ENCODE peak calls at places on chromosomes 1 and 21, in seven cellular contexts. One of them, this sample, is unnamed.

GRCh38 chr1:14390816-14391215 is 207.7 kb upstream of the KAZN start:
- DNase-seq in H1: no peak
- DNase-seq in SK-N-SH: no peak
- DNase-seq in tibial nerve: no peak
- DNase-seq in A549: no peak
- DNase-seq in fibroblast of mammary gland: no peak
- DNase-seq in choroid plexus epithelial cell: no peak
- DNase-seq in this sample: no peak

GRCh38 chr1:219626865-219627264 is 14.0 kb upstream of the ZC3H11B start:
- DNase-seq in choroid plexus epithelial cell: peak
- DNase-seq in H1: no peak
- DNase-seq in fibroblast of mammary gland: no peak
- DNase-seq in A549: no peak
- DNase-seq in SK-N-SH: no peak
- DNase-seq in tibial nerve: no peak
- DNase-seq in this sample: no peak

GRCh38 chr1:79497193-79497773 is 490.8 kb upstream of the ADGRL4 start:
- DNase-seq in fibroblast of mammary gland: peak
- DNase-seq in SK-N-SH: peak
- DNase-seq in H1: no peak
- DNase-seq in choroid plexus epithelial cell: peak
- DNase-seq in A549: peak
- DNase-seq in tibial nerve: no peak
- DNase-seq in this sample: peak

GRCh38 chr1:10471411-10472219 is 714 bp downstream of the DFFA start:
- DNase-seq in H1: peak
- DNase-seq in tibial nerve: no peak
- DNase-seq in fibroblast of mammary gland: peak
- DNase-seq in choroid plexus epithelial cell: peak
- DNase-seq in A549: peak
- DNase-seq in SK-N-SH: peak
- DNase-seq in this sample: peak

GRCh38 chr1:111247125-111247838 is 19.8 kb downstream of the CHI3L2 start:
- DNase-seq in H1: no peak
- DNase-seq in fibroblast of mammary gland: no peak
- DNase-seq in choroid plexus epithelial cell: no peak
- DNase-seq in A549: no peak
- DNase-seq in tibial nerve: no peak
- DNase-seq in SK-N-SH: no peak
- DNase-seq in this sample: no peak

GRCh38 chr1:19676438-19676922 is 11.8 kb downstream of the HTR6 start:
- DNase-seq in A549: no peak
- DNase-seq in fibroblast of mammary gland: peak
- DNase-seq in choroid plexus epithelial cell: peak
- DNase-seq in tibial nerve: peak
- DNase-seq in SK-N-SH: no peak
- DNase-seq in H1: peak
- DNase-seq in this sample: peak

GRCh38 chr1:56819393-56819899 is at the start of gene FYB2:
- DNase-seq in SK-N-SH: no peak
- DNase-seq in choroid plexus epithelial cell: peak
- DNase-seq in fibroblast of mammary gland: no peak
- DNase-seq in A549: no peak
- DNase-seq in tibial nerve: no peak
- DNase-seq in H1: peak
- DNase-seq in this sample: no peak

GRCh38 chr1:210104103-210104502 is 128.5 kb upstream of the SERTAD4 start:
- DNase-seq in A549: no peak
- DNase-seq in choroid plexus epithelial cell: no peak
- DNase-seq in SK-N-SH: no peak
- DNase-seq in tibial nerve: no peak
- DNase-seq in H1: no peak
- DNase-seq in fibroblast of mammary gland: no peak
- DNase-seq in this sample: no peak

GRCh38 chr1:218778731-218779130 is 394.9 kb upstream of the LYPLAL1 start:
- DNase-seq in A549: no peak
- DNase-seq in SK-N-SH: peak
- DNase-seq in fibroblast of mammary gland: no peak
- DNase-seq in H1: no peak
- DNase-seq in tibial nerve: no peak
- DNase-seq in choroid plexus epithelial cell: no peak
- DNase-seq in this sample: no peak

GRCh38 chr1:206001476-206001888 is 1.7 kb downstream of the RAB7B start:
- DNase-seq in H1: no peak
- DNase-seq in choroid plexus epithelial cell: peak
- DNase-seq in tibial nerve: peak
- DNase-seq in fibroblast of mammary gland: peak
- DNase-seq in SK-N-SH: no peak
- DNase-seq in A549: peak
- DNase-seq in this sample: peak

DNA sequence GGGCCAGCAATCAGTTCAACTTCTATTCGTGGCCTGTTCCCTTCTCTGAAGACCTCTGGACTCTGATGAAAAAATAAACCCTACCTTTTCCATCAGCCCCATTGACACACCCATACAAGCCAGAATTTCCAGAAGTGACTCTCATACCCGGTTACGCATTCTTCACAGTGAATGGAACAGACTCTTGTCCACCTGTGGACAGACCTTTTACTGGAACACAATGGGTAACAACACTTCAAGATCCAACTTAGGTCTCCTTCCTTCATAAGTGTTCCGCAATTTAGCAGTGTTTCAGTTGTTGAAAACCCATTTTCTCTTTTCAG is 2.6 kb upstream of the NPL start:
- DNase-seq in SK-N-SH: no peak
- DNase-seq in fibroblast of mammary gland: no peak
- DNase-seq in tibial nerve: no peak
- DNase-seq in choroid plexus epithelial cell: no peak
- DNase-seq in H1: no peak
- DNase-seq in A549: no peak
- DNase-seq in this sample: no peak
- TF ChIP-seq CTCF in SK-N-SH: no peak
- TF ChIP-seq CTCF in fibroblast of mammary gland: no peak
- TF ChIP-seq CTCF in tibial nerve: no peak
- TF ChIP-seq CTCF in choroid plexus epithelial cell: no peak
- TF ChIP-seq CTCF in H1: no peak
- TF ChIP-seq CTCF in A549: peak
- TF ChIP-seq CTCF in this sample: no peak

GRCh38 chr1:27342391-27342777 is 562 bp downstream of the SYTL1 start:
- DNase-seq in SK-N-SH: no peak
- DNase-seq in fibroblast of mammary gland: no peak
- DNase-seq in A549: no peak
- DNase-seq in tibial nerve: no peak
- DNase-seq in H1: no peak
- DNase-seq in choroid plexus epithelial cell: no peak
- DNase-seq in this sample: no peak

GRCh38 chr1:27341525-27342252 is at the start of gene SYTL1:
- DNase-seq in fibroblast of mammary gland: peak
- DNase-seq in A549: peak
- DNase-seq in tibial nerve: no peak
- DNase-seq in SK-N-SH: peak
- DNase-seq in choroid plexus epithelial cell: peak
- DNase-seq in H1: peak
- DNase-seq in this sample: peak

GRCh38 chr1:27342778-27343638 is 1.2 kb downstream of the SYTL1 start:
- DNase-seq in A549: no peak
- DNase-seq in SK-N-SH: no peak
- DNase-seq in tibial nerve: no peak
- DNase-seq in fibroblast of mammary gland: no peak
- DNase-seq in H1: no peak
- DNase-seq in choroid plexus epithelial cell: no peak
- DNase-seq in this sample: no peak

GRCh38 chr1:27345272-27345671 is 3.5 kb downstream of the SYTL1 start:
- DNase-seq in fibroblast of mammary gland: no peak
- DNase-seq in A549: no peak
- DNase-seq in tibial nerve: no peak
- DNase-seq in H1: no peak
- DNase-seq in choroid plexus epithelial cell: no peak
- DNase-seq in SK-N-SH: no peak
- DNase-seq in this sample: no peak

GRCh38 chr1:27343639-27344025 is 1.8 kb downstream of the SYTL1 start:
- DNase-seq in tibial nerve: no peak
- DNase-seq in fibroblast of mammary gland: no peak
- DNase-seq in choroid plexus epithelial cell: no peak
- DNase-seq in SK-N-SH: no peak
- DNase-seq in A549: no peak
- DNase-seq in H1: no peak
- DNase-seq in this sample: no peak
- TF ChIP-seq CTCF in tibial nerve: no peak
- TF ChIP-seq CTCF in fibroblast of mammary gland: no peak
- TF ChIP-seq CTCF in choroid plexus epithelial cell: no peak
- TF ChIP-seq CTCF in SK-N-SH: no peak
- TF ChIP-seq CTCF in A549: no peak
- TF ChIP-seq CTCF in H1: no peak
- TF ChIP-seq CTCF in this sample: no peak

GRCh38 chr1:235861857-235862256 is 4.8 kb downstream of the LYST start:
- DNase-seq in SK-N-SH: no peak
- DNase-seq in fibroblast of mammary gland: no peak
- DNase-seq in A549: no peak
- DNase-seq in H1: no peak
- DNase-seq in choroid plexus epithelial cell: no peak
- DNase-seq in tibial nerve: no peak
- DNase-seq in this sample: no peak
- TF ChIP-seq CTCF in SK-N-SH: no peak
- TF ChIP-seq CTCF in fibroblast of mammary gland: no peak
- TF ChIP-seq CTCF in A549: no peak
- TF ChIP-seq CTCF in H1: no peak
- TF ChIP-seq CTCF in choroid plexus epithelial cell: no peak
- TF ChIP-seq CTCF in tibial nerve: no peak
- TF ChIP-seq CTCF in this sample: no peak

DNA sequence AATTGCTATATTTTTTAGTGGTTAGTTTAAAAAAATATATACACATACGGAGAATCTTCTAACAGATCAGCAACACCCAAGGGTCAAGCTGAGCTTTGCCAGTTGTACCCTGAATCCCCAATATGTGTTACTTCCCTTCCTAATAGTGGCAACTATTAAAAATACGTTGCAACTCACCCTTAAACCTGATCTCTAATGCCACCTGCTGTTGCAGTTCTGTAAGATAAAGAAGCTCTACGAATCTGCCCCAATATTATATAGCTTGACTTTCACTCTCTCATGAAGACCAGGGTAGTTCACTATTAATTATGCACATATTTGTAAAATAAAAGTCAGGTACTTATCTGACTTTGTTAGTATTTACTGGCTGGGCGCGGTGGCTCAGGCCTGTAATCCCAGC is 58.4 kb downstream of the ASH1L start:
- DNase-seq in tibial nerve: no peak
- DNase-seq in choroid plexus epithelial cell: peak
- DNase-seq in A549: peak
- DNase-seq in fibroblast of mammary gland: peak
- DNase-seq in SK-N-SH: peak
- DNase-seq in H1: no peak
- DNase-seq in this sample: peak
- TF ChIP-seq CTCF in tibial nerve: no peak
- TF ChIP-seq CTCF in choroid plexus epithelial cell: peak
- TF ChIP-seq CTCF in A549: peak
- TF ChIP-seq CTCF in fibroblast of mammary gland: peak
- TF ChIP-seq CTCF in SK-N-SH: peak
- TF ChIP-seq CTCF in H1: no peak
- TF ChIP-seq CTCF in this sample: peak

DNA sequence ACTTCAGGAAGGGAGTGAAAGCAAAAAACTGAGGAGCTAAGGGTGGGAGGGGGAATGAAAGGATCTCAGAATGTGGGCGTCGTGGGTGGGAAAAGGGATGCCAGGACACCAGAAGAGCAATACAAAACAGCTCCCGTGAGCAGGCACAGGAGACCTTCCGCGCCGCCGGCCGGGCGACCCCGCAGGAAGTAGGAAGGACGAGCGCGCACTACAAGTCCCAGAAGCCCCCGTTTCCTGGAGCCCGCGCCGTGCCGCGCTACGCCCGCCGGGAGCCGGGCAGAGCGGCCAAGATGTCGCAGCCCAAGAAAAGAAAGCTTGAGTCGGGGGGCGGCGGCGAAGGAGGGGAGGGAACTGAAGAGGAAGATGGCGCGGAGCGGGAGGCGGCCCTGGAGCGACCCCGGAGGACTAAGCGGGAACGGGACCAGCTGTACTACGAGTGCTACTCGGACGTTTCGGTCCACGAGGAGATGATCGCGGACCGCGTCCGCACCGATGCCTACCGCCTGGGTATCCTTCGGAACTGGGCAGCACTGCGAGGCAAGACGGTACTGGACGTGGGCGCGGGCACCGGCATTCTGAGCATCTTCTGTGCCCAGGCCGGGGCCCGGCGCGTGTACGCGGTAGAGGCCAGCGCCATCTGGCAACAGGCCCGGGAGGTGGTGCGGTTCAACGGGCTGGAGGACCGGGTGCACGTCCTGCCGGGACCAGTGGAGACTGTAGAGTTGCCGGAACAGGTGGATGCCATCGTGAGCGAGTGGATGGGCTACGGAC is at the start of gene PRMT6:
- DNase-seq in SK-N-SH: peak
- DNase-seq in fibroblast of mammary gland: peak
- DNase-seq in H1: peak
- DNase-seq in A549: no peak
- DNase-seq in choroid plexus epithelial cell: peak
- DNase-seq in tibial nerve: peak
- DNase-seq in this sample: peak
- TF ChIP-seq CTCF in SK-N-SH: no peak
- TF ChIP-seq CTCF in fibroblast of mammary gland: no peak
- TF ChIP-seq CTCF in H1: peak
- TF ChIP-seq CTCF in A549: no peak
- TF ChIP-seq CTCF in choroid plexus epithelial cell: no peak
- TF ChIP-seq CTCF in tibial nerve: no peak
- TF ChIP-seq CTCF in this sample: no peak

DNA sequence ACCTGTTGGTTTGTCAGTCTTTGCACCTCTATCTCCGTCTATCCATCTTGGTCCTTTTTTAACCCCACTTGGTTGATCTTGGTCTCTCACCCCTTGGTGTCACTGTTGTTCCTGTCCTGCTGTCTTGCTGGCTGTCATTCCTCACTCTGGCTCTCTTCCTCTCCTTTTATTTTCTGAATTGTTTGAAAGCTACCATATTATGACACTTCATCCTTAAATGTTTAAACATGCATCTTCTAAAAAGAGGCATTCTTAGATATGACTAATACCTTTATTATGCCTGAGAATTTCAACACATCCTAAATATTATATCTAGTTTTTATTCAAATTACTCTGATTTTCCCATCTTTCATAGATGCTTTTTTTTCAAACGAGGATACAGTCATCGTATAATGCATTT is 37.0 kb downstream of the BACH1 start:
- DNase-seq in SK-N-SH: no peak
- DNase-seq in H1: no peak
- DNase-seq in choroid plexus epithelial cell: peak
- DNase-seq in fibroblast of mammary gland: peak
- DNase-seq in tibial nerve: no peak
- DNase-seq in A549: no peak
- DNase-seq in this sample: peak
- TF ChIP-seq CTCF in SK-N-SH: peak
- TF ChIP-seq CTCF in H1: no peak
- TF ChIP-seq CTCF in choroid plexus epithelial cell: no peak
- TF ChIP-seq CTCF in fibroblast of mammary gland: no peak
- TF ChIP-seq CTCF in tibial nerve: no peak
- TF ChIP-seq CTCF in A549: no peak
- TF ChIP-seq CTCF in this sample: no peak

GRCh38 chr1:104648269-104648691 is 898.6 kb downstream of the AMY1C start:
- DNase-seq in tibial nerve: no peak
- DNase-seq in A549: peak
- DNase-seq in fibroblast of mammary gland: no peak
- DNase-seq in H1: no peak
- DNase-seq in choroid plexus epithelial cell: peak
- DNase-seq in SK-N-SH: peak
- DNase-seq in this sample: no peak
- TF ChIP-seq CTCF in tibial nerve: no peak
- TF ChIP-seq CTCF in A549: peak
- TF ChIP-seq CTCF in fibroblast of mammary gland: peak
- TF ChIP-seq CTCF in H1: peak
- TF ChIP-seq CTCF in choroid plexus epithelial cell: peak
- TF ChIP-seq CTCF in SK-N-SH: peak
- TF ChIP-seq CTCF in this sample: peak